ENCODE peak calls at places on chromosomes 4 and X, in nine cellular contexts. V is activated T-cell treated with anti-CD3 and anti-CD28 coated beads, Interleukin-2, amount 50 U/mL, for 72 hours; T is astrocyte of the spinal cord; I is NCI-H460; C is stimulated activated CD4-positive, alpha-beta T cell treated with anti-CD3 and anti-CD28 coated beads, Interleukin-2, amount 100 ng/mL, for 48 hours; F is activated gamma-delta T cell treated with Interleukin-2 at 50 U/mL for 16 hours; L is GM23338; W is PC-3; N is RKO. S is an unnamed sample.

GRCh38 chr4:183322326-183322725 is at the start of gene CLDN24:
- DNase-seq in N (no peak), V (no peak), L (no peak), C (no peak), F (no peak), W (no peak), T (no peak), I (no peak), S (no peak)

GRCh38 chr4:93414041-93414440 is 414.5 kb upstream of the ATOH1 start:
- DNase-seq in L (no peak), T (no peak), I (no peak), W (no peak), V (no peak), N (no peak), C (no peak), F (no peak), S (no peak)

GRCh38 chr4:2080429-2081300 is 21.5 kb downstream of the NAT8L start:
- DNase-seq in W (no peak), V (no peak), L (no peak), F (no peak), I (no peak), T (no peak), C (no peak), N (no peak), S (no peak)

GRCh38 chr4:128068927-128069326 is 7.8 kb downstream of the LARP1B start:
- DNase-seq in C (no peak), L (peak; percentile 78), T (peak; percentile 16), N (peak; percentile 67), W (peak; percentile 53), V (peak; percentile 6), F (no peak), I (no peak), S (peak; percentile 35)

GRCh38 chr4:94532016-94532789 is 80.5 kb downstream of the PDLIM5 start:
- DNase-seq in C (no peak), I (no peak), V (no peak), F (no peak), T (no peak), W (peak; percentile 92), N (no peak), L (no peak), S (peak; percentile 89)

GRCh38 chr4:85544751-85545150 is 69.8 kb downstream of the ARHGAP24 start:
- DNase-seq in I (no peak), T (no peak), C (no peak), W (no peak), L (no peak), N (no peak), V (no peak), F (no peak), S (no peak)

GRCh38 chrX:72634321-72634720 is 61.7 kb upstream of the HDAC8 start:
- DNase-seq in W (peak; percentile 20), F (no peak), V (no peak), N (no peak), I (no peak), C (no peak), T (no peak), L (no peak), S (no peak)

GRCh38 chr4:145484240-145484846 is 2.7 kb downstream of the SMAD1 start:
- DNase-seq in C (no peak), W (no peak), L (no peak), T (no peak), N (peak; percentile 16), V (no peak), I (no peak), F (no peak), S (no peak)

GRCh38 chr4:72280252-72280651 is 248.5 kb downstream of the NPFFR2 start:
- DNase-seq in F (no peak), T (no peak), I (no peak), V (no peak), W (no peak), C (no peak), L (no peak), N (no peak), S (no peak)

GRCh38 chr4:80142396-80143304 is 54.7 kb upstream of the PRDM8 start:
- DNase-seq in L (no peak), W (peak; percentile 37), C (no peak), T (no peak), N (no peak), V (no peak), I (peak; percentile 62), F (no peak), S (peak; percentile 12)

GRCh38 chr4:88599714-88600113 is 7.4 kb downstream of the HERC3 start:
- DNase-seq in V (no peak), W (no peak), N (no peak), T (no peak), F (no peak), C (no peak), L (no peak), I (no peak), S (no peak)

GRCh38 chr4:90293320-90293719 is 166.1 kb downstream of the CCSER1 start:
- DNase-seq in V (no peak), W (peak; percentile 32), C (no peak), N (peak; percentile 40), I (no peak), T (peak; percentile 20), L (peak; percentile 25), F (no peak), S (peak; percentile 2)

GRCh38 chr4:147355849-147356248 is 125.0 kb upstream of the EDNRA start:
- DNase-seq in T (peak; percentile 95), L (no peak), I (peak; percentile 1), C (no peak), F (no peak), N (peak; percentile 5), W (peak; percentile 62), V (no peak), S (peak; percentile 97)

GRCh38 chrX:46770006-46770816 is 11.3 kb upstream of the SLC9A7 start:
- DNase-seq in W (peak; percentile 27), V (no peak), T (peak; percentile 66), C (no peak), F (no peak), I (no peak), N (peak; percentile 30), L (no peak), S (peak; percentile 76)

GRCh38 chr4:1578968-1579833 is 104.9 kb downstream of the FAM53A start:
- DNase-seq in V (peak; percentile 86), W (peak; percentile 69), F (peak; percentile 74), I (peak; percentile 78), T (peak; percentile 33), L (peak; percentile 68), C (peak; percentile 61), N (peak; percentile 90), S (peak; percentile 85)